ENCODE peak calls at places on chromosomes 2 and 18, in six cellular contexts. I is GM23248, Z is IMR-90, S is H9, A is thoracic aorta, M is adrenal gland. H is an unnamed sample. For H3K4me1, the result is how much of the 10 kb centered on the place peaks cover.

GRCh38 chr18:25234363-25234639 is 117.7 kb downstream of the ZNF521 start:
- DNase-seq in Z (no peak), M (no peak), A (no peak), S (no peak), I (no peak), H (no peak)

GRCh38 chr2:106161938-106162814 is 31.9 kb downstream of the UXS1 start:
- DNase-seq in Z (no peak), M (peak), S (no peak), A (no peak), I (no peak), H (peak)

GRCh38 chr2:46308081-46308480 is 10.9 kb downstream of the EPAS1 start:
- DNase-seq in Z (no peak), M (no peak), S (no peak), A (no peak), I (no peak), H (no peak)

GRCh38 chr2:48527211-48527880 is 2.6 kb upstream of the STON1 start:
- DNase-seq in I (no peak), A (no peak), Z (peak), S (no peak), M (no peak), H (no peak)

GRCh38 chr18:33369711-33370449 is 70.6 kb downstream of the CCDC178 start:
- DNase-seq in A (no peak), Z (no peak), M (no peak), I (no peak), S (no peak), H (no peak)

GRCh38 chr18:25810736-25811135 is 279.7 kb downstream of the SS18 start:
- DNase-seq in I (no peak), A (no peak), M (no peak), S (no peak), Z (no peak), H (no peak)

GRCh38 chr18:8858888-8859511 is 153.6 kb downstream of the MTCL1 start:
- DNase-seq in M (no peak), A (no peak), I (peak), Z (peak), S (no peak), H (no peak)

GRCh38 chr2:10135296-10136089 is 13.0 kb downstream of the RRM2 start:
- DNase-seq in I (peak), S (no peak), M (no peak), A (no peak), Z (peak), H (no peak)

GRCh38 chr2:1651131-1652066 is 92.9 kb downstream of the PXDN start:
- DNase-seq in I (no peak), Z (no peak), S (no peak), A (no peak), M (no peak), H (no peak)

GRCh38 chr2:105443610-105444598 is 45.1 kb upstream of the FHL2 start:
- DNase-seq in I (no peak), Z (peak), A (no peak), M (no peak), S (no peak), H (no peak)

GRCh38 chr2:28333606-28334526 is 58.8 kb upstream of the FOSL2 start:
- DNase-seq in I (no peak), S (no peak), Z (no peak), M (no peak), A (no peak), H (no peak)

GRCh38 chr2:170500770-170501169 is 214.4 kb upstream of the SP5 start:
- DNase-seq in Z (peak), S (no peak), I (no peak), M (no peak), A (no peak), H (no peak)

GRCh38 chr2:153575171-153575853 is 96.8 kb upstream of the RPRM start:
- DNase-seq in Z (no peak), A (no peak), S (no peak), I (no peak), M (no peak), H (no peak)

GRCh38 chr2:82827426-82827825 is 1631.7 kb downstream of the SUCLG1 start:
- DNase-seq in A (no peak), S (no peak), Z (no peak), I (no peak), M (no peak), H (no peak)

GRCh38 chr2:28163627-28164279 is 228.9 kb upstream of the FOSL2 start:
- DNase-seq in M (no peak), A (no peak), S (no peak), I (no peak), Z (no peak), H (no peak)

GRCh38 chr2:220556658-220557057 is 929.2 kb downstream of the SLC4A3 start:
- DNase-seq in I (peak), S (no peak), A (no peak), M (no peak), Z (peak), H (no peak)

GRCh38 chr2:143158500-143159262 is 29.5 kb downstream of the ARHGAP15 start:
- DNase-seq in I (peak), A (no peak), S (no peak), Z (no peak), M (no peak), H (no peak)

GRCh38 chr18:4987452-4988405 is 209.3 kb downstream of the AKAIN1 start:
- DNase-seq in S (peak), M (no peak), I (no peak), Z (no peak), A (no peak), H (no peak)

GRCh38 chr2:2950403-2950952 is 427.1 kb downstream of the EIPR1 start:
- DNase-seq in Z (no peak), A (no peak), S (no peak), I (no peak), M (no peak), H (no peak)

GRCh38 chr2:143603035-143603616 is 473.9 kb downstream of the ARHGAP15 start:
- DNase-seq in Z (no peak), I (no peak), A (no peak), S (no peak), M (no peak), H (no peak)

DNA sequence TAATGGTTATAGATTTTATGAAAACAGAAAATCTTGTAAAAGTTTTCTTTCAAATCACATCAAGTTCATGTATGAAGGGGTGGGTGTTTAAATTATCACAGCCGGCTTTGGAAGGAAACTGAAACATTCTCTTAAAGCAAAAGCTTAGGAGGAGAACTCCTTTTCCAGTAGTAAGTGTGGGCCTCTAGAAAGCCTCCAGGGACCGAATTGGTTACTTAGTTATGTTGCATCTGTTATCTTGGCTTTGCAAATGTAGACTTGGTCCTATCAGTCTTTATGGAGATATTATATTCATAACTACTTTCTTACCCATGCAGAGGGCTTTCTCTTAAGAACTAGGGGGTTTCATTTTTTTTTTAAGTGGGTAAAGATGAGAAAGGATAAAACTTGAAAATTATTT is 7.4 kb downstream of the NAB1 start:
- DNase-seq in I (no peak), A (no peak), M (no peak), Z (no peak), S (no peak), H (no peak)
- H3K27ac ChIP-seq in I (no peak), A (no peak), M (no peak), Z (no peak), S (no peak), H (no peak)

GRCh38 chr18:59639821-59640220 is 57.4 kb downstream of the CCBE1 start:
- DNase-seq in M (no peak), S (no peak), A (no peak), I (peak), Z (peak), H (no peak)
- H3K4me1 ChIP-seq in M (under half), S (under half), A (under half), I (under half), Z (under half), H (under half)

DNA sequence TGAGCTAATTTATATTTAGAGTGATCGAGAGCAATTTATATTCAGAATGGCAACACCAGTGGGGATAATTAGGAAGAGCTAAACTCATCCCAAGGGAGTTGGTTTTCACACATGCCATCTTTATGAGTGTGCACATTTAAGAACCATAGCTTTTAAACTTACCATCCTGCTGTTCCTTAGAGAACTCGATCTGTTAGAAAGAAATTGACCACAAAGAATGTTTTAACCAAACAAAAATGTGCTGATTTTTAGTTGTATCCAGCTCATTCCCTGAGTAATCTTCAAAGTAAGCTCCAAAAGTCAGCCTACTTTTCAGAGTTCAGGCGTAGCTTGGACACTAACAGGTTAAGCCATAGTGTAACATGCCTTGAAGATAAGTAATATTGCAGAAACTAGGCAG is 12.6 kb downstream of the MYL1 start:
- DNase-seq in A (no peak), I (peak), S (no peak), Z (no peak), M (no peak), H (no peak)
- H3K27ac ChIP-seq in A (no peak), I (no peak), S (no peak), Z (no peak), M (no peak), H (no peak)

DNA sequence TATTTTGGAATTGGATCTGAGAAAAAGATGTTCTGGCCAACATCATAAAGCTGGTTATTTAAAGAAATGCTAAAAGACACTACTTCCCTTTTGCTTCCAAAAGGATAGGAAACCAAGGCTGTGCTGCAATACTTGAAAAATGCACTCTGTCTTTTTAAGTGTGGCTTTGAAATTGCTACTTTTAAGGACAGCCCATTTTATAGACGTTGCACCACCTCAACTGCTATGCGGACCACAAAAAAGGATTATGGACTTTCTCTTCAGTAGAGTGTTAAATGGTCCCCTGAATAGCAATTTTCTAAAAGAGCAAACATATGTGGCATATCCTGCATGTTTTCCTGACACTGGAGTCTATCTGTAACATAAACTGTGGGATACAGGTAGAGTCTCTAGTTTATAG is 32.0 kb downstream of the CCDC141 start:
- DNase-seq in I (no peak), A (no peak), M (no peak), Z (no peak), S (no peak), H (no peak)
- H3K4me1 ChIP-seq in I (under half), A (under half), M (under half), Z (under half), S (under half), H (under half)

DNA sequence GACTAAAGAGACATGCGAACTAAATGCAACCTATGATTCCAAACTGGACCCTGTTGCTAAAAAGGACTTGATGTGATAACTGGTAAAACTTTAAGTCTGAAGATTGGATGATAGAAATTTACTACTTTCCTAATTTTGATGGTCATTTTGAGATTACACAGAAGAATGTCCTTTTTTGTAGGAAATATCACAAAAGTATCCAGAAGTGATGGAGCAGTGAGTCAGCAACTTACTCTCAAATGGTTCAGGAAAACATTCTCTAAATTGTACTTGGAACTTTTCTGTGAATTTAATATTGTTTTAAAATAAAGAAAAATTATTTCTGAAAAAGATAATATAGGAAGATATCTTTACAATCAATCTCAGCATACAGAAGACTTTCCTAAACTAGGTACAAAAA is 19.9 kb downstream of the MBOAT2 start:
- DNase-seq in A (no peak), M (no peak), Z (no peak), I (peak), S (no peak), H (no peak)
- H3K27ac ChIP-seq in A (no peak), M (no peak), Z (peak), I (peak), S (no peak), H (no peak)

GRCh38 chr18:23669202-23669766 is 6.6 kb upstream of the ANKRD29 start:
- DNase-seq in M (no peak), S (no peak), Z (no peak), I (no peak), A (no peak), H (no peak)
- H3K4me1 ChIP-seq in M (under half), S (under half), Z (under half), I (under half), A (under half), H (under half)

H was measured in naive thymus-derived CD4-positive, alpha-beta T cell.